ENCODE peak calls at places on chromosome 12, in five cellular contexts. J, P, E, U and I are unnamed samples.

GRCh38 chr12:116054280-116054679 is 223.2 kb downstream of the MED13L start:
- DNase-seq in U (no peak), J (no peak), E (no peak), P (no peak), I (no peak)

GRCh38 chr12:130952106-130952505 is 1.6 kb upstream of the ADGRD1 start:
- DNase-seq in P (no peak), E (no peak), J (no peak), U (no peak), I (no peak)

GRCh38 chr12:106767954-106768501 is 6.5 kb upstream of the RIC8B start:
- DNase-seq in U (peak; percentile 78), P (no peak), J (no peak), E (peak; percentile 64), I (no peak)

GRCh38 chr12:19465711-19466110 is 26.4 kb downstream of the AEBP2 start:
- DNase-seq in J (no peak), U (no peak), E (no peak), P (no peak), I (no peak)

GRCh38 chr12:103401421-103401820 is 94.3 kb downstream of the C12orf42 start:
- DNase-seq in P (no peak), E (no peak), U (peak; percentile 56), J (no peak), I (peak; percentile 18)

GRCh38 chr12:95694148-95694547 is 96.4 kb downstream of the NTN4 start:
- DNase-seq in U (no peak), E (no peak), J (no peak), P (no peak), I (no peak)

GRCh38 chr12:30358113-30358512 is 337.6 kb downstream of the IPO8 start:
- DNase-seq in J (no peak), U (no peak), E (no peak), P (no peak), I (no peak)

GRCh38 chr12:79661629-79662028 is 29.1 kb downstream of the PAWR start:
- DNase-seq in U (no peak), J (no peak), E (no peak), P (no peak), I (no peak)

GRCh38 chr12:121285856-121286255 is 10.7 kb downstream of the CAMKK2 start:
- DNase-seq in J (no peak), P (no peak), U (no peak), E (no peak), I (no peak)

GRCh38 chr12:40942326-40942725 is 245.8 kb upstream of the PDZRN4 start:
- DNase-seq in U (peak; percentile 2), J (no peak), P (no peak), E (peak; percentile 4), I (no peak)

GRCh38 chr12:120231316-120232011 is 30.6 kb upstream of the RPLP0 start:
- DNase-seq in J (no peak), E (peak; percentile 90), U (peak; percentile 99), P (no peak), I (peak; percentile 16)